ENCODE peak calls at places on chromosomes 11 and 22, in seven cellular contexts. K, U, A, W, Y, N and O are unnamed samples.

GRCh38 chr11:106276859-106277436 is 199.5 kb downstream of the AASDHPPT start:
- DNase-seq in K (no peak), U (no peak), A (no peak), W (no peak), Y (peak; percentile 35), N (no peak), O (no peak)

GRCh38 chr11:76269247-76269646 is 62.9 kb upstream of the WNT11 start:
- DNase-seq in K (no peak), U (no peak), A (peak; percentile 60), W (no peak), Y (no peak), N (no peak), O (no peak)

GRCh38 chr11:78708388-78708787 is 133.7 kb upstream of the NARS2 start:
- DNase-seq in K (no peak), U (no peak), A (no peak), W (no peak), Y (no peak), N (no peak), O (peak; percentile 87)

GRCh38 chr11:118923721-118924587 is 1.8 kb downstream of the BCL9L start:
- DNase-seq in K (no peak), U (no peak), A (no peak), W (no peak), Y (no peak), N (no peak), O (peak; percentile 57)

GRCh38 chr11:102216433-102217163 is 100.7 kb upstream of the BIRC3 start:
- DNase-seq in K (no peak), U (no peak), A (no peak), W (no peak), Y (no peak), N (no peak), O (no peak)

GRCh38 chr22:49960967-49961600 is 512 bp downstream of the PIM3 start:
- DNase-seq in K (no peak), U (no peak), A (peak; percentile 70), W (no peak), Y (no peak), N (no peak), O (peak; percentile 72)

GRCh38 chr11:133343951-133344350 is 188.3 kb downstream of the OPCML start:
- DNase-seq in K (no peak), U (no peak), A (no peak), W (no peak), Y (no peak), N (no peak), O (peak; percentile 68)

GRCh38 chr11:27902981-27903624 is 202.8 kb upstream of the BDNF start:
- DNase-seq in K (no peak), U (no peak), A (no peak), W (no peak), Y (no peak), N (no peak), O (no peak)

GRCh38 chr11:94781822-94782221 is 13.7 kb downstream of the AMOTL1 start:
- DNase-seq in K (no peak), U (no peak), A (no peak), W (no peak), Y (no peak), N (no peak), O (no peak)

GRCh38 chr11:36131719-36132349 is 157.4 kb downstream of the COMMD9 start:
- DNase-seq in K (no peak), U (no peak), A (peak; percentile 42), W (peak; percentile 48), Y (peak; percentile 69), N (no peak), O (peak; percentile 79)

GRCh38 chr11:119023741-119024140 is 5.2 kb downstream of the TRAPPC4 start:
- DNase-seq in K (no peak), U (no peak), A (no peak), W (no peak), Y (no peak), N (no peak), O (no peak)

GRCh38 chr11:126465573-126466287 is 110.2 kb downstream of the ST3GAL4 start:
- DNase-seq in K (peak; percentile 70), U (no peak), A (no peak), W (no peak), Y (no peak), N (peak; percentile 5), O (no peak)

GRCh38 chr22:35560824-35561223 is 20.2 kb downstream of the RASD2 start:
- DNase-seq in K (no peak), U (no peak), A (no peak), W (no peak), Y (no peak), N (no peak), O (no peak)

GRCh38 chr11:70082829-70083228 is 4.7 kb downstream of the ANO1 start:
- DNase-seq in K (no peak), U (no peak), A (no peak), W (no peak), Y (no peak), N (no peak), O (no peak)

GRCh38 chr11:119699227-119699626 is 29.8 kb downstream of the NECTIN1 start:
- DNase-seq in K (no peak), U (no peak), A (no peak), W (no peak), Y (no peak), N (no peak), O (peak; percentile 67)

GRCh38 chr11:533586-534196 is 1.7 kb downstream of the HRAS start:
- DNase-seq in K (no peak), U (no peak), A (no peak), W (no peak), Y (no peak), N (no peak), O (no peak)

GRCh38 chr11:78474451-78474850 is 56.8 kb upstream of the GAB2 start:
- DNase-seq in K (no peak), U (no peak), A (no peak), W (no peak), Y (no peak), N (no peak), O (no peak)

GRCh38 chr11:134332189-134332631 is 422 bp downstream of the GLB1L2 start:
- DNase-seq in K (no peak), U (no peak), A (no peak), W (no peak), Y (peak; percentile 56), N (no peak), O (no peak)

GRCh38 chr22:26743149-26743548 is 85.8 kb downstream of the MIAT start:
- DNase-seq in K (no peak), U (no peak), A (no peak), W (no peak), Y (no peak), N (no peak), O (no peak)

GRCh38 chr22:21818487-21819182 is 48.8 kb downstream of the MAPK1 start:
- DNase-seq in K (no peak), U (no peak), A (no peak), W (no peak), Y (peak; percentile 34), N (no peak), O (no peak)

GRCh38 chr11:74007691-74008372 is 1.1 kb downstream of the UCP3 start:
- DNase-seq in K (no peak), U (no peak), A (no peak), W (no peak), Y (no peak), N (no peak), O (no peak)

GRCh38 chr22:44159230-44159629 is 21.5 kb upstream of the PARVG start:
- DNase-seq in K (no peak), U (no peak), A (no peak), W (no peak), Y (no peak), N (no peak), O (no peak)

GRCh38 chr11:123178166-123178565 is 16.9 kb downstream of the CLMP start:
- DNase-seq in K (no peak), U (no peak), A (no peak), W (no peak), Y (no peak), N (no peak), O (no peak)

GRCh38 chr11:75279273-75279672 is 38.7 kb downstream of the TPBGL start:
- DNase-seq in K (no peak), U (no peak), A (no peak), W (no peak), Y (peak; percentile 27), N (no peak), O (peak; percentile 79)

GRCh38 chr11:68213135-68213515 is at the start of gene KMT5B:
- DNase-seq in K (peak; percentile 20), U (no peak), A (peak; percentile 70), W (no peak), Y (no peak), N (peak; percentile 57), O (no peak)

GRCh38 chr11:72720047-72720446 is 32.2 kb downstream of the ARAP1 start:
- DNase-seq in K (peak; percentile 29), U (no peak), A (no peak), W (no peak), Y (no peak), N (no peak), O (no peak)

GRCh38 chr11:131859811-131860210 is 489.4 kb downstream of the NTM start:
- DNase-seq in K (no peak), U (peak; percentile 19), A (no peak), W (no peak), Y (no peak), N (no peak), O (no peak)

GRCh38 chr22:50581950-50582561 is 593 bp downstream of the CHKB start:
- DNase-seq in K (no peak), U (no peak), A (no peak), W (no peak), Y (no peak), N (no peak), O (peak; percentile 65)

GRCh38 chr11:59102259-59102765 is 4.7 kb upstream of the FAM111B start:
- DNase-seq in K (peak; percentile 31), U (no peak), A (peak; percentile 41), W (peak; percentile 21), Y (peak; percentile 92), N (peak; percentile 21), O (peak; percentile 82)